ENCODE peak calls at places on chromosomes 2 and 18, in ten cellular contexts. One of them, this sample, is unnamed.
A peak's percentile ranks its signal among the peaks of the same experiment; 100 is the strongest.

GRCh38 chr2:241818229-241818942 is 9.4 kb downstream of the NEU4 start:
- DNase-seq in GM13976: peak; percentile 21
- DNase-seq in NCI-H524 treated with DMSO at 0.1 percent for 48 hours: no peak
- DNase-seq in fibroblast of the aortic adventitia: no peak
- DNase-seq in GM19239: no peak
- DNase-seq in fibroblast of the conjunctiva: no peak
- DNase-seq in AG09319: no peak
- DNase-seq in stomach: no peak
- DNase-seq in mucosa of gallbladder: no peak
- DNase-seq in NAMALWA: no peak
- DNase-seq in this sample: peak; percentile 25

GRCh38 chr2:9179572-9180201 is 26.9 kb upstream of the ASAP2 start:
- DNase-seq in NAMALWA: no peak
- DNase-seq in fibroblast of the conjunctiva: peak; percentile 74
- DNase-seq in AG09319: no peak
- DNase-seq in NCI-H524 treated with DMSO at 0.1 percent for 48 hours: no peak
- DNase-seq in mucosa of gallbladder: no peak
- DNase-seq in fibroblast of the aortic adventitia: peak; percentile 99
- DNase-seq in stomach: peak; percentile 55
- DNase-seq in GM13976: no peak
- DNase-seq in GM19239: no peak
- DNase-seq in this sample: peak; percentile 81

GRCh38 chr2:221402072-221402471 is 170.0 kb downstream of the EPHA4 start:
- DNase-seq in GM13976: no peak
- DNase-seq in fibroblast of the conjunctiva: peak; percentile 14
- DNase-seq in mucosa of gallbladder: no peak
- DNase-seq in NCI-H524 treated with DMSO at 0.1 percent for 48 hours: no peak
- DNase-seq in stomach: no peak
- DNase-seq in NAMALWA: no peak
- DNase-seq in GM19239: no peak
- DNase-seq in fibroblast of the aortic adventitia: peak; percentile 5
- DNase-seq in AG09319: no peak
- DNase-seq in this sample: no peak

GRCh38 chr18:79738565-79739439 is 58.9 kb upstream of the KCNG2 start:
- DNase-seq in fibroblast of the conjunctiva: no peak
- DNase-seq in GM19239: no peak
- DNase-seq in GM13976: no peak
- DNase-seq in NAMALWA: no peak
- DNase-seq in fibroblast of the aortic adventitia: no peak
- DNase-seq in AG09319: no peak
- DNase-seq in mucosa of gallbladder: no peak
- DNase-seq in NCI-H524 treated with DMSO at 0.1 percent for 48 hours: no peak
- DNase-seq in stomach: no peak
- DNase-seq in this sample: peak; percentile 13

GRCh38 chr2:197838036-197838435 is 33.6 kb downstream of the PLCL1 start:
- DNase-seq in AG09319: peak; percentile 5
- DNase-seq in fibroblast of the conjunctiva: no peak
- DNase-seq in NCI-H524 treated with DMSO at 0.1 percent for 48 hours: no peak
- DNase-seq in GM13976: peak; percentile 66
- DNase-seq in GM19239: peak; percentile 27
- DNase-seq in NAMALWA: peak; percentile 14
- DNase-seq in stomach: no peak
- DNase-seq in mucosa of gallbladder: no peak
- DNase-seq in fibroblast of the aortic adventitia: peak; percentile 70
- DNase-seq in this sample: no peak

GRCh38 chr2:210445116-210445707 is 31.3 kb downstream of the LANCL1 start:
- DNase-seq in GM19239: no peak
- DNase-seq in AG09319: no peak
- DNase-seq in fibroblast of the conjunctiva: no peak
- DNase-seq in GM13976: peak; percentile 27
- DNase-seq in NAMALWA: peak; percentile 57
- DNase-seq in mucosa of gallbladder: no peak
- DNase-seq in fibroblast of the aortic adventitia: peak; percentile 40
- DNase-seq in NCI-H524 treated with DMSO at 0.1 percent for 48 hours: no peak
- DNase-seq in stomach: no peak
- DNase-seq in this sample: no peak

GRCh38 chr2:101518470-101519172 is 43.7 kb upstream of the RFX8 start:
- DNase-seq in mucosa of gallbladder: no peak
- DNase-seq in AG09319: no peak
- DNase-seq in NCI-H524 treated with DMSO at 0.1 percent for 48 hours: no peak
- DNase-seq in GM19239: no peak
- DNase-seq in GM13976: no peak
- DNase-seq in fibroblast of the conjunctiva: no peak
- DNase-seq in NAMALWA: no peak
- DNase-seq in fibroblast of the aortic adventitia: peak; percentile 66
- DNase-seq in stomach: peak; percentile 61
- DNase-seq in this sample: peak; percentile 38

GRCh38 chr2:238942941-238943715 is 95.2 kb downstream of the TWIST2 start:
- DNase-seq in fibroblast of the aortic adventitia: peak; percentile 55
- DNase-seq in GM19239: no peak
- DNase-seq in fibroblast of the conjunctiva: no peak
- DNase-seq in NCI-H524 treated with DMSO at 0.1 percent for 48 hours: no peak
- DNase-seq in GM13976: no peak
- DNase-seq in NAMALWA: no peak
- DNase-seq in AG09319: no peak
- DNase-seq in mucosa of gallbladder: no peak
- DNase-seq in stomach: peak; percentile 13
- DNase-seq in this sample: no peak

GRCh38 chr18:2843161-2843560 is 3.6 kb upstream of the EMILIN2 start:
- DNase-seq in GM19239: no peak
- DNase-seq in fibroblast of the aortic adventitia: no peak
- DNase-seq in AG09319: no peak
- DNase-seq in fibroblast of the conjunctiva: no peak
- DNase-seq in NCI-H524 treated with DMSO at 0.1 percent for 48 hours: no peak
- DNase-seq in NAMALWA: no peak
- DNase-seq in GM13976: no peak
- DNase-seq in mucosa of gallbladder: no peak
- DNase-seq in stomach: no peak
- DNase-seq in this sample: no peak

GRCh38 chr2:131062066-131062465 is 31.2 kb downstream of the FAM168B start:
- DNase-seq in NCI-H524 treated with DMSO at 0.1 percent for 48 hours: no peak
- DNase-seq in NAMALWA: no peak
- DNase-seq in GM13976: no peak
- DNase-seq in mucosa of gallbladder: no peak
- DNase-seq in GM19239: no peak
- DNase-seq in stomach: no peak
- DNase-seq in AG09319: no peak
- DNase-seq in fibroblast of the aortic adventitia: no peak
- DNase-seq in fibroblast of the conjunctiva: no peak
- DNase-seq in this sample: no peak

GRCh38 chr2:161238559-161239415 is 69.4 kb upstream of the PSMD14 start:
- DNase-seq in stomach: peak; percentile 69
- DNase-seq in GM13976: peak; percentile 67
- DNase-seq in fibroblast of the aortic adventitia: peak; percentile 51
- DNase-seq in NAMALWA: peak; percentile 41
- DNase-seq in AG09319: no peak
- DNase-seq in GM19239: peak; percentile 39
- DNase-seq in mucosa of gallbladder: peak; percentile 63
- DNase-seq in fibroblast of the conjunctiva: no peak
- DNase-seq in NCI-H524 treated with DMSO at 0.1 percent for 48 hours: no peak
- DNase-seq in this sample: peak; percentile 75

GRCh38 chr2:172734711-172735645 is 667 bp upstream of the RAPGEF4 start:
- DNase-seq in stomach: no peak
- DNase-seq in NAMALWA: no peak
- DNase-seq in NCI-H524 treated with DMSO at 0.1 percent for 48 hours: no peak
- DNase-seq in GM13976: peak; percentile 33
- DNase-seq in fibroblast of the aortic adventitia: no peak
- DNase-seq in AG09319: no peak
- DNase-seq in GM19239: no peak
- DNase-seq in fibroblast of the conjunctiva: no peak
- DNase-seq in mucosa of gallbladder: no peak
- DNase-seq in this sample: no peak

GRCh38 chr2:61715501-61715900 is 138.4 kb downstream of the FAM161A start:
- DNase-seq in GM19239: no peak
- DNase-seq in NAMALWA: no peak
- DNase-seq in stomach: no peak
- DNase-seq in fibroblast of the aortic adventitia: no peak
- DNase-seq in AG09319: no peak
- DNase-seq in mucosa of gallbladder: no peak
- DNase-seq in GM13976: no peak
- DNase-seq in NCI-H524 treated with DMSO at 0.1 percent for 48 hours: no peak
- DNase-seq in fibroblast of the conjunctiva: no peak
- DNase-seq in this sample: no peak

This sample was measured in left colon.